ENCODE peak calls at places on chromosome 2, in nine cellular contexts. G is ovary; W is OCI-LY7; K is colonic mucosa; I is CD4-positive, CD25-positive, alpha-beta regulatory T cell; H is sigmoid colon; Z is cardiac muscle cell; N is CD8-positive, alpha-beta memory T cell; E is GM23248. V is an unnamed sample.

GRCh38 chr2:47002480-47003381 is 87.1 kb upstream of the MCFD2 start:
- DNase-seq in K (no peak), I (no peak), E (peak; percentile 47), G (peak; percentile 65), H (no peak), Z (peak; percentile 43), N (no peak), W (no peak), V (no peak)

GRCh38 chr2:150267651-150268415 is 219.6 kb downstream of the RND3 start:
- DNase-seq in I (no peak), Z (peak; percentile 10), E (no peak), K (no peak), W (no peak), H (no peak), N (no peak), G (no peak), V (no peak)

GRCh38 chr2:172038604-172039003 is 38.9 kb downstream of the METAP1D start:
- DNase-seq in I (no peak), W (no peak), E (peak; percentile 95), N (no peak), Z (no peak), K (no peak), G (no peak), H (no peak), V (no peak)

GRCh38 chr2:182559623-182560022 is 132.8 kb upstream of the PDE1A start:
- DNase-seq in N (no peak), Z (no peak), W (no peak), K (no peak), E (peak; percentile 72), I (no peak), G (no peak), H (no peak), V (no peak)

GRCh38 chr2:181574321-181574720 is 82.6 kb downstream of the CERKL start:
- DNase-seq in K (no peak), N (no peak), I (no peak), H (no peak), G (no peak), W (no peak), E (no peak), Z (no peak), V (no peak)

GRCh38 chr2:240925191-240925575 is 19.0 kb downstream of the CROCC2 start:
- DNase-seq in W (no peak), E (no peak), N (no peak), K (peak; percentile 14), H (peak; percentile 61), I (no peak), G (peak; percentile 26), Z (no peak), V (peak; percentile 3)

GRCh38 chr2:215609089-215610032 is 173.5 kb upstream of the FN1 start:
- DNase-seq in N (no peak), I (no peak), Z (peak; percentile 45), E (peak; percentile 81), H (no peak), W (no peak), G (no peak), K (no peak), V (no peak)

GRCh38 chr2:216740557-216741222 is 45.3 kb upstream of the IGFBP5 start:
- DNase-seq in E (no peak), K (no peak), G (peak; percentile 72), I (no peak), N (no peak), W (no peak), H (peak; percentile 89), Z (peak; percentile 25), V (peak; percentile 20)

GRCh38 chr2:196131384-196131861 is 40.0 kb downstream of the STK17B start:
- DNase-seq in K (peak; percentile 41), E (peak; percentile 45), W (peak; percentile 86), N (no peak), I (peak; percentile 46), H (no peak), G (no peak), Z (peak; percentile 27), V (no peak)

GRCh38 chr2:43024515-43024962 is 201.9 kb downstream of the ZFP36L2 start:
- DNase-seq in Z (peak; percentile 71), W (peak; percentile 55), H (peak; percentile 87), K (peak; percentile 83), N (peak; percentile 35), E (peak; percentile 47), G (peak; percentile 82), I (peak; percentile 12), V (peak; percentile 78)

DNA sequence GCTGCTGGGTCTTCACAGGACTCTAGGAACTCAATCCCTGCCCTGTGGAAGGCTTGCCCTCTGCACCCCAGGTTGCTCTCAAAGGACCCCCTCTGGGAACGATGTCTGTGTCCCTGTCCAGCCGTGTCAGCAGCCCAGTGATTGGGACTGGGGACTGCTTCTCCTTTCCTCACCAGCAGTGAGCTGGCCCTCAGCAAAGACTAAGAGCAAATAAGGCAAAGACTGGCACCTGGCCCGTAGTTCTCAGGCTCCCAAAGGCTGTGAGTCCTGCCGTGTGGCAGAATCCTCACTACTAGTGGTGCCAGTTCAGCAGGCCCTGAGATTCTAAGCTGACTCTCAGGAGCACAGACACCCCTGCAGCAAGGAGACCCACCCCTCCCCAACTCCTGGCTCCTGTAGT is 47.8 kb downstream of the TMEM163 start:
- DNase-seq in K (no peak), Z (no peak), H (no peak), N (no peak), E (no peak), W (no peak), I (no peak), G (peak; percentile 20), V (no peak)
- H3K27ac ChIP-seq in K (no peak overlapping the region), Z (no peak overlapping the region), H (no peak overlapping the region), N (peak overlapping the region; percentile 57), E (no peak overlapping the region), W (no peak overlapping the region), I (peak overlapping the region; percentile 78), G (peak overlapping the region; percentile 72), V (no peak overlapping the region)

DNA sequence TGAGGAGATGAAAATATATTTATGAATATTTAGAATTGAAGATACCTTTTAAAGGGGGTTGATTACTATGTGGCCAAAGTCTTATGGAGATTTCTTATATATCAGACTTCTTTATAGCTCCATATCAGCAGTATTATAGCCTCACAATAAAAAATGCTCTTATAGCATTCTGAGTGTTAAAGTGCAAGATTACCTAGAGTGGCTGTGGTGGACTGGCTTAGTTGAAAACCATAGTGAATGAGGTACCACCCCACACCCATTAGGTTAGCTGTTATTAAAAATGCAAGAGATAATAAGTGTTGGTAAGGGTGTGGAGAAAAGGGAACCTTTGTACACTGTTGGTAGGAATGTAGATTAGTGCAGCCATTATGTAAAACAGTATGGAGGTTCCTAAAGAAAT is 39.7 kb downstream of the NCOA1 start:
- DNase-seq in W (no peak), Z (no peak), E (no peak), H (no peak), N (no peak), K (no peak), G (no peak), I (no peak), V (no peak)
- H3K9me3 ChIP-seq in W (peaks cover 21% of the 10 kb centered on the region), Z (no peaks in the 10 kb centered on the region), E (no peaks in the 10 kb centered on the region), H (no peaks in the 10 kb centered on the region), N (no peaks in the 10 kb centered on the region), K (no peaks in the 10 kb centered on the region), G (no peaks in the 10 kb centered on the region), I (peaks cover 18% of the 10 kb centered on the region), V (peaks cover 33% of the 10 kb centered on the region)

GRCh38 chr2:15919716-15920444 is 20.5 kb upstream of the MYCN start:
- DNase-seq in G (no peak), H (no peak), K (no peak), Z (no peak), E (no peak), I (no peak), W (no peak), N (no peak), V (no peak)
- H3K27ac ChIP-seq in G (no peak overlapping the region), H (no peak overlapping the region), K (no peak overlapping the region), Z (no peak overlapping the region), E (no peak overlapping the region), I (no peak overlapping the region), W (no peak overlapping the region), N (no peak overlapping the region), V (no peak overlapping the region)

DNA sequence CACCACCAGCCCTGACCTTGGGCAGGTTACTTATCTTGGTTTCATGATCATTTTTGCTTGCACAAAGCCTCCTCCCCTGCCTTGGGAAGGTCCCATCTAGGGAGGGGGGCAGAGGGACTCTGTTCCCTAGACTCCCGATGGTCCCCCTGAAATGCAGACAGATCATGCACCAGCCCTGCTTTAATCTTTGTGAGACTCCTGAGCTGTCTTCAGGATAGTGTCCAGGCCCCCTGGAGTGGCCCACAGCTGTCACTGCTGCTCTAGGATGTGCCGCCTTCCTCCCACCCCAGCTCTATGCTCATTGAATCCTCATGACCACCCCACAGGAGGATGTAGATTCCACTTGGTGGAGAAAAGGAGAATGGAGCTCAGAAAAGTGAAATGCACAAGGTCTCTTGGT is 28.0 kb downstream of the PCARE start:
- DNase-seq in G (no peak), E (no peak), K (no peak), W (no peak), Z (no peak), N (no peak), I (no peak), H (peak; percentile 34), V (no peak)
- H3K9me3 ChIP-seq in G (no peaks in the 10 kb centered on the region), E (no peaks in the 10 kb centered on the region), K (no peaks in the 10 kb centered on the region), W (no peaks in the 10 kb centered on the region), Z (no peaks in the 10 kb centered on the region), N (no peaks in the 10 kb centered on the region), I (no peaks in the 10 kb centered on the region), H (no peaks in the 10 kb centered on the region), V (no peaks in the 10 kb centered on the region)

GRCh38 chr2:197803033-197803444 is 1.4 kb upstream of the PLCL1 start:
- DNase-seq in N (peak; percentile 64), H (no peak), W (peak; percentile 55), E (peak; percentile 75), G (peak; percentile 9), I (peak; percentile 74), K (no peak), Z (peak; percentile 78), V (peak; percentile 43)

GRCh38 chr2:197804049-197804757 is at the start of gene PLCL1:
- DNase-seq in E (peak; percentile 96), H (peak; percentile 97), G (peak; percentile 89), N (peak; percentile 92), W (peak; percentile 89), I (peak; percentile 92), K (peak; percentile 92), Z (peak; percentile 96), V (peak; percentile 94)

GRCh38 chr2:197806317-197806633 is 1.9 kb downstream of the PLCL1 start:
- DNase-seq in N (no peak), E (peak; percentile 27), G (no peak), Z (peak; percentile 30), I (no peak), K (no peak), W (no peak), H (no peak), V (no peak)

GRCh38 chr2:197804758-197805597 is 585 bp downstream of the PLCL1 start:
- DNase-seq in E (peak; percentile 64), H (peak; percentile 80), K (peak; percentile 29), W (peak; percentile 7), Z (peak; percentile 42), G (peak; percentile 47), I (peak; percentile 37), N (no peak), V (peak; percentile 29)

GRCh38 chr2:197805598-197806316 is 1.4 kb downstream of the PLCL1 start:
- DNase-seq in Z (peak; percentile 44), N (no peak), W (no peak), E (peak; percentile 7), H (no peak), I (no peak), K (no peak), G (no peak), V (no peak)
- H3K27ac ChIP-seq in Z (no peak overlapping the region), N (no peak overlapping the region), W (no peak overlapping the region), E (no peak overlapping the region), H (peak overlapping the region; percentile 86), I (peak overlapping the region; percentile 80), K (no peak overlapping the region), G (peak overlapping the region; percentile 81), V (peak overlapping the region; percentile 78)

GRCh38 chr2:22842209-22842608 is 542.8 kb upstream of the KLHL29 start:
- DNase-seq in Z (no peak), K (no peak), N (no peak), E (no peak), G (no peak), H (no peak), I (no peak), W (no peak), V (no peak)
- H3K9me3 ChIP-seq in Z (no peaks in the 10 kb centered on the region), K (no peaks in the 10 kb centered on the region), N (no peaks in the 10 kb centered on the region), E (no peaks in the 10 kb centered on the region), G (no peaks in the 10 kb centered on the region), H (no peaks in the 10 kb centered on the region), I (no peaks in the 10 kb centered on the region), W (no peaks in the 10 kb centered on the region), V (no peaks in the 10 kb centered on the region)